ENCODE peak calls at places on chromosome 16, in six cellular contexts. X is adrenal gland, T is HCT116, N is tibial artery, I is H9, D is body of pancreas. F is an unnamed sample. For H3K4me1, the result is how much of the 10 kb centered on the place peaks cover.

GRCh38 chr16:14486520-14487303 is 143.3 kb downstream of the PARN start:
- DNase-seq in X (peak), T (peak), N (peak), I (peak), D (peak), F (peak)

GRCh38 chr16:7158481-7158880 is 174.2 kb upstream of the RBFOX1 start:
- DNase-seq in X (no peak), T (no peak), N (no peak), I (no peak), D (no peak), F (no peak)

GRCh38 chr16:14667347-14668266 is 26.5 kb downstream of the PLA2G10 start:
- DNase-seq in X (no peak), T (no peak), N (no peak), I (no peak), D (peak), F (no peak)

GRCh38 chr16:48081656-48082055 is 74.1 kb downstream of the ABCC12 start:
- DNase-seq in X (no peak), T (no peak), N (no peak), I (no peak), D (no peak), F (no peak)

GRCh38 chr16:10578474-10579316 is 1.7 kb downstream of the EMP2 start:
- DNase-seq in X (no peak), T (no peak), N (no peak), I (no peak), D (peak), F (peak)

GRCh38 chr16:48235058-48235555 is 9.0 kb upstream of the LONP2 start:
- DNase-seq in X (no peak), T (no peak), N (no peak), I (no peak), D (no peak), F (no peak)

GRCh38 chr16:79607587-79607986 is 7.0 kb upstream of the MAF start:
- DNase-seq in X (no peak), T (no peak), N (no peak), I (no peak), D (no peak), F (no peak)

GRCh38 chr16:81987121-81987520 is 24.1 kb downstream of the SDR42E1 start:
- DNase-seq in X (no peak), T (no peak), N (no peak), I (no peak), D (no peak), F (no peak)

GRCh38 chr16:23158114-23158513 is 8.9 kb upstream of the USP31 start:
- DNase-seq in X (no peak), T (no peak), N (no peak), I (no peak), D (no peak), F (no peak)

GRCh38 chr16:13909872-13910303 is 10.1 kb upstream of the ERCC4 start:
- DNase-seq in X (peak), T (no peak), N (peak), I (no peak), D (peak), F (no peak)

GRCh38 chr16:5619314-5619713 is 521.7 kb upstream of the EEF2KMT start:
- DNase-seq in X (no peak), T (no peak), N (no peak), I (no peak), D (no peak), F (no peak)

GRCh38 chr16:47927330-47927729 is 228.5 kb downstream of the ABCC12 start:
- DNase-seq in X (no peak), T (no peak), N (no peak), I (no peak), D (no peak), F (no peak)

GRCh38 chr16:53925011-53925410 is 221.1 kb downstream of the FTO start:
- DNase-seq in X (no peak), T (no peak), N (no peak), I (no peak), D (no peak), F (no peak)

DNA sequence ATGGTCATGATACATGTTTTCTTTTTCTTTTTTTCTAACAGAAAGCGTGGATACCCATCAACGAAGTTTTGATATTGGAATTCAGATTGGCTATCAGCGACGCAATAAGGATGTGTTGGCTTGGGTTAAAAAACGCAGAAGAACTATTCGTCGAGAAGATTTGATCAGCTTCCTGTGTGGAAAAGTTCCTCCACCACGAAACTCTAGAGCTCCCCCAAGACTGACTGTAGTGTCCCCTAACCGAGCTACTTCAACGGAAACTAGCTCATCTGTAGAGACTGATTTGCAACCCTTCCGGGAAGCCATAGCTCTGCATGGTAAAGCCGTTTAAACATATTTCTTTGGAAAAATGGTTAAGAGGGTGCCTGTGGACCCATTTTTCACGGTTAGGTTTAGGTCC is 11.5 kb downstream of the HAPSTR1 start:
- DNase-seq in X (no peak), T (no peak), N (no peak), I (no peak), D (no peak), F (no peak)
- H3K4me1 ChIP-seq in X (under half), T (under half), N (half or more), I (under half), D (half or more), F (under half)

GRCh38 chr16:8342276-8342675 is 248.0 kb downstream of the TMEM114 start:
- DNase-seq in X (no peak), T (no peak), N (no peak), I (no peak), D (peak), F (no peak)
- H3K27ac ChIP-seq in X (no peak), T (no peak), N (no peak), I (no peak), D (no peak), F (no peak)

GRCh38 chr16:49556252-49557069 is 182.9 kb downstream of the C16orf78 start:
- DNase-seq in X (no peak), T (peak), N (no peak), I (peak), D (no peak), F (no peak)
- TF ChIP-seq CTCF in X (peak), T (peak), N (peak), I (peak), D (no peak), F (no peak)

DNA sequence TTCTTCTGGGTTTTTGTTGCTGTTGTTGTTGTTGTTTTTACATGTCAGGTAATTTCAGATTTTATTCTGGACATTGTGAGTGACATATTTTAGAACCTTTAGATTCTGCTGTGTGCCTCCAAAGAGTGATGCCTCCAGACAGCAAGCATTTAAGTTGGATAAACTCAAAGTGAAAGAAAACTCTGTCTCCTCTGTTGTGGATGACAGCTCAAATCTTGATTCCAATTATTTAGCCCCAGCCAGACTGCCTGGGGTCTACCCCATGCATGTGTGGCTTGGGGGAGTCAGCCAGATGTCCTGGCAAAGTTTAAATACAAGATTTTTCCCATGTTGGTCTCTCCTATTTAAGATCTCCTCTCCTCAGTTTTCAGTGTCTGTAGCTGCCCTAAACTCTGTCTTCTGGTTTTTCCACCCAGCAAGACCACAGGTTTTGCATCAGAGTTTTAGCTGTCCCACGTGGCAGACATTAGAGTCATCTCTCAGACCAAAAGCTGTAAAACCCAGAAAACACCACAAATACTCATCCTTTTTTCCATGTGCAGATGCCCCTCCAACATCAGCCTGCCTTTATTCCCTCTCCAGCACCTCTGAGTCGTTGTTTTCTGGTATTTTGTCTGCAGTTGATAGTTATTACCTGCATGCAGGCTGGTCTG is 19.4 kb upstream of the ZNF469 start:
- DNase-seq in X (no peak), T (no peak), N (no peak), I (no peak), D (no peak), F (no peak)
- H3K4me1 ChIP-seq in X (under half), T (under half), N (under half), I (under half), D (under half), F (under half)

GRCh38 chr16:56985288-56985961 is 3.9 kb upstream of the NLRC5 start:
- DNase-seq in X (peak), T (peak), N (peak), I (no peak), D (peak), F (peak)
- H3K27ac ChIP-seq in X (peak), T (peak), N (peak), I (no peak), D (no peak), F (peak)

GRCh38 chr16:1678500-1679098 is 520 bp downstream of the JPT2 start:
- DNase-seq in X (peak), T (no peak), N (peak), I (no peak), D (peak), F (no peak)
- TF ChIP-seq CTCF in X (no peak), T (no peak), N (no peak), I (no peak), D (no peak), F (no peak)

GRCh38 chr16:8950580-8951077 is 13.1 kb downstream of the USP7 start:
- DNase-seq in X (no peak), T (no peak), N (no peak), I (no peak), D (no peak), F (no peak)

GRCh38 chr16:8953064-8953463 is 10.6 kb downstream of the USP7 start:
- DNase-seq in X (no peak), T (no peak), N (no peak), I (no peak), D (no peak), F (no peak)

GRCh38 chr16:8952281-8952751 is 11.4 kb downstream of the USP7 start:
- DNase-seq in X (no peak), T (no peak), N (no peak), I (no peak), D (peak), F (no peak)

GRCh38 chr16:8949536-8950418 is 13.9 kb downstream of the USP7 start:
- DNase-seq in X (no peak), T (no peak), N (no peak), I (no peak), D (no peak), F (no peak)

GRCh38 chr16:8951447-8952280 is 12.0 kb downstream of the USP7 start:
- DNase-seq in X (no peak), T (no peak), N (no peak), I (no peak), D (no peak), F (no peak)
- H3K4me1 ChIP-seq in X (under half), T (under half), N (half or more), I (under half), D (half or more), F (under half)

DNA sequence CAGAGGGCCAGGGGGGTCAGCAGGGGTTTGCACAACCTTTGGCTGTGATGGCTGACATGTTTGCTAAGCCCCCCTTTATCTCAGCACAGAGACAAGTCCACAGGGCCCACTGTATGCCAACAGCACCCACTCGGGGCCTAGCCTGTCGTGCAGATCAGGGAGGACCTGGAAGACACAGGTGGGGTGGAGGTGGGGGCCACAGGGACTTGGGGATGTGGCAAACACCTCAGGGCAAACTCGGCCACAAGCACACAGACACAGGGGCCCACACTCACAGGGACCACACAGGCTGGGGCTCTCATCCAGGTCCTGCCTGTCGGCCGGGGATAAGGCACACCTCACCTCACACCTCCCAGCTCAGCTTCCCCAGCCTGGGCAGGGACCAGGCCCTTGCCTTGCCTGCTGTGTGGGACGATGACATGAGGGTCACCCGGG is 87.9 kb downstream of the C16orf78 start:
- DNase-seq in X (peak), T (no peak), N (no peak), I (peak), D (no peak), F (peak)
- H3K27ac ChIP-seq in X (no peak), T (no peak), N (no peak), I (no peak), D (no peak), F (no peak)